ENCODE peak calls at places on chromosomes 2 and 18, in ten cellular contexts. U is AG09309, P is body of pancreas, M is gastrocnemius medialis, N is mucosa of descending colon, J is lung, Q is left lung, S is adrenal gland, A is PC-3, L is AG10803. Y is an unnamed sample.

GRCh38 chr2:227029706-227030105 is 134.3 kb downstream of the COL4A4 start:
- DNase-seq in P (no peak), S (no peak), N (no peak), U (no peak), Q (no peak), M (no peak), L (no peak), A (no peak), J (no peak), Y (no peak)

GRCh38 chr2:216695401-216695821 is at the start of gene IGFBP5:
- DNase-seq in J (peak), Q (peak), U (peak), N (peak), M (peak), A (peak), S (peak), L (peak), P (peak), Y (peak)

GRCh38 chr2:240392084-240392947 is 43.1 kb upstream of the GPC1 start:
- DNase-seq in S (peak), Q (peak), N (peak), M (peak), A (no peak), U (no peak), P (peak), L (peak), J (no peak), Y (no peak)

GRCh38 chr2:219436491-219436890 is 1.8 kb downstream of the SPEG start:
- DNase-seq in P (no peak), J (no peak), N (no peak), S (no peak), M (peak), A (no peak), U (no peak), Q (no peak), L (no peak), Y (no peak)

GRCh38 chr2:150282821-150283309 is 204.6 kb downstream of the RND3 start:
- DNase-seq in N (no peak), J (no peak), A (no peak), P (no peak), S (peak), Q (no peak), U (no peak), M (peak), L (peak), Y (no peak)

GRCh38 chr18:10661333-10661732 is 135.5 kb downstream of the NAPG start:
- DNase-seq in N (no peak), P (peak), S (no peak), A (no peak), U (no peak), J (no peak), M (no peak), L (peak), Q (no peak), Y (no peak)

GRCh38 chr2:175744000-175744399 is 258.1 kb downstream of the LNPK start:
- DNase-seq in N (no peak), Q (no peak), J (no peak), P (no peak), L (no peak), M (no peak), A (no peak), S (no peak), U (no peak), Y (no peak)

GRCh38 chr2:38716185-38716584 is 35.0 kb downstream of the SRSF7 start:
- DNase-seq in P (no peak), A (no peak), Q (no peak), M (no peak), N (no peak), S (no peak), U (peak), L (peak), J (peak), Y (no peak)

GRCh38 chr18:79756143-79756500 is 41.6 kb upstream of the KCNG2 start:
- DNase-seq in S (no peak), L (no peak), A (no peak), P (no peak), N (no peak), U (no peak), M (no peak), Q (peak), J (no peak), Y (no peak)

GRCh38 chr2:96251721-96252292 is 14.0 kb downstream of the TMEM127 start:
- DNase-seq in L (peak), Q (peak), S (peak), A (peak), P (peak), N (no peak), J (peak), U (peak), M (peak), Y (no peak)

GRCh38 chr2:216683846-216684245 is 11.5 kb downstream of the IGFBP5 start:
- DNase-seq in M (peak), N (no peak), P (peak), J (peak), Q (no peak), S (peak), U (peak), L (peak), A (no peak), Y (no peak)

GRCh38 chr2:239472220-239472775 is 71.5 kb upstream of the HDAC4 start:
- DNase-seq in A (no peak), J (no peak), P (no peak), L (no peak), M (no peak), S (peak), N (no peak), U (no peak), Q (peak), Y (no peak)

GRCh38 chr2:124985210-124985760 is 960.2 kb downstream of the CNTNAP5 start:
- DNase-seq in Q (no peak), N (no peak), L (no peak), S (no peak), A (peak), J (no peak), P (no peak), U (no peak), M (no peak), Y (no peak)

GRCh38 chr2:216775043-216775453 is 79.7 kb upstream of the IGFBP5 start:
- DNase-seq in N (no peak), M (peak), U (peak), L (peak), P (peak), Q (no peak), S (peak), A (peak), J (no peak), Y (no peak)

GRCh38 chr2:66446924-66447323 is 12.0 kb downstream of the MEIS1 start:
- DNase-seq in N (no peak), Q (no peak), A (no peak), J (no peak), S (no peak), M (no peak), L (peak), U (no peak), P (no peak), Y (no peak)

GRCh38 chr2:20506281-20506685 is 59.4 kb downstream of the RHOB start:
- DNase-seq in Q (peak), J (no peak), P (no peak), A (peak), U (no peak), S (no peak), L (peak), N (no peak), M (no peak), Y (no peak)

GRCh38 chr2:106581755-106582430 is 94.7 kb downstream of the CD8B2 start:
- DNase-seq in N (peak), Q (no peak), U (peak), A (peak), P (peak), S (peak), L (peak), M (no peak), J (no peak), Y (no peak)

GRCh38 chr2:8342407-8342806 is 339.4 kb upstream of the ID2 start:
- DNase-seq in M (no peak), S (no peak), J (no peak), U (no peak), Q (no peak), N (no peak), A (no peak), L (no peak), P (no peak), Y (no peak)

GRCh38 chr18:27921392-27921791 is 255.5 kb downstream of the CDH2 start:
- DNase-seq in M (no peak), L (no peak), Q (no peak), J (no peak), S (no peak), A (peak), U (no peak), N (no peak), P (no peak), Y (no peak)

GRCh38 chr2:199459286-199460100 is 1.8 kb upstream of the SATB2 start:
- DNase-seq in P (peak), N (peak), S (peak), M (peak), Q (peak), U (peak), L (peak), A (peak), J (peak), Y (peak)

GRCh38 chr2:127953849-127954248 is 68.1 kb upstream of the AMMECR1L start:
- DNase-seq in L (peak), J (no peak), A (no peak), Q (no peak), M (no peak), S (no peak), P (no peak), N (no peak), U (no peak), Y (no peak)

GRCh38 chr2:209663149-209663548 is 108.5 kb upstream of the UNC80 start:
- DNase-seq in P (no peak), A (peak), M (no peak), J (no peak), N (no peak), U (no peak), L (no peak), Q (no peak), S (peak), Y (peak)

GRCh38 chr2:1588994-1589611 is 155.2 kb downstream of the PXDN start:
- DNase-seq in Q (no peak), L (peak), A (no peak), P (no peak), J (no peak), M (no peak), S (no peak), N (no peak), U (no peak), Y (no peak)

GRCh38 chr2:122884889-122885288 is 1129.4 kb downstream of the TSN start:
- DNase-seq in S (no peak), L (no peak), U (no peak), M (no peak), N (no peak), P (no peak), Q (no peak), A (peak), J (no peak), Y (no peak)

GRCh38 chr2:239803764-239804111 is 221.4 kb downstream of the NDUFA10 start:
- DNase-seq in P (no peak), U (no peak), S (no peak), Q (no peak), J (no peak), M (no peak), A (no peak), N (no peak), L (no peak), Y (no peak)

GRCh38 chr18:48815182-48815520 is 135.6 kb downstream of the SMAD7 start:
- DNase-seq in L (no peak), M (no peak), Q (peak), N (no peak), S (no peak), J (no peak), P (no peak), U (no peak), A (no peak), Y (no peak)

GRCh38 chr2:120441744-120442471 is 96.0 kb downstream of the INHBB start:
- DNase-seq in A (peak), M (no peak), L (peak), J (peak), P (peak), N (peak), U (no peak), Q (peak), S (no peak), Y (peak)

GRCh38 chr2:48433682-48434081 is 96.3 kb upstream of the STON1 start:
- DNase-seq in S (peak), U (no peak), J (no peak), L (peak), Q (peak), A (no peak), N (no peak), M (peak), P (no peak), Y (no peak)

GRCh38 chr2:19673213-19673791 is 228.5 kb downstream of the TTC32 start:
- DNase-seq in U (no peak), A (peak), P (peak), Q (no peak), L (peak), M (no peak), S (no peak), J (no peak), N (no peak), Y (no peak)

GRCh38 chr18:45237639-45238038 is 377.6 kb upstream of the SLC14A2 start:
- DNase-seq in Q (no peak), J (no peak), L (no peak), N (no peak), A (no peak), P (no peak), U (no peak), M (no peak), S (no peak), Y (no peak)

GRCh38 chr2:109162999-109163398 is 34.0 kb downstream of the SH3RF3 start:
- DNase-seq in N (no peak), U (no peak), S (peak), M (peak), P (peak), Q (no peak), A (no peak), J (no peak), L (no peak), Y (no peak)

GRCh38 chr2:54331095-54331835 is 75.2 kb upstream of the TSPYL6 start:
- DNase-seq in L (no peak), J (no peak), Q (no peak), A (no peak), M (no peak), P (no peak), U (no peak), S (peak), N (peak), Y (no peak)

GRCh38 chr2:152047826-152048476 is 50.9 kb downstream of the CACNB4 start:
- DNase-seq in L (no peak), Q (no peak), N (no peak), S (no peak), M (no peak), U (no peak), P (no peak), A (peak), J (no peak), Y (no peak)
- TF ChIP-seq CTCF in L (peak), Q (no peak), N (no peak), S (no peak), M (no peak), U (peak), P (no peak), A (peak), J (no peak), Y (no peak)

GRCh38 chr18:26225022-26225693 is 1.1 kb upstream of the TAF4B start:
- DNase-seq in M (no peak), S (no peak), N (no peak), A (no peak), Q (no peak), J (no peak), P (no peak), U (no peak), L (no peak), Y (no peak)
- H3K4me3 ChIP-seq in M (no peak), S (no peak), N (no peak), A (peak), Q (peak), J (no peak), P (no peak), U (no peak), L (no peak), Y (no peak)

GRCh38 chr2:24743914-24744313 is 49.3 kb downstream of the PTRHD1 start:
- DNase-seq in A (no peak), J (no peak), Q (no peak), S (no peak), U (no peak), L (no peak), M (no peak), P (no peak), N (no peak), Y (no peak)

GRCh38 chr2:24734741-24735140 is 58.5 kb downstream of the PTRHD1 start:
- DNase-seq in J (no peak), N (no peak), L (no peak), A (no peak), U (no peak), S (no peak), P (no peak), Q (no peak), M (no peak), Y (no peak)

GRCh38 chr2:24740142-24740541 is 53.0 kb downstream of the PTRHD1 start:
- DNase-seq in J (no peak), M (no peak), L (no peak), U (no peak), P (no peak), N (no peak), Q (no peak), S (no peak), A (no peak), Y (no peak)

GRCh38 chr2:24739355-24740025 is 53.7 kb downstream of the PTRHD1 start:
- DNase-seq in L (no peak), P (no peak), A (peak), S (no peak), U (no peak), M (no peak), J (no peak), Q (no peak), N (no peak), Y (no peak)
- TF ChIP-seq CTCF in L (no peak), P (no peak), A (no peak), S (no peak), U (no peak), M (no peak), J (no peak), Q (no peak), N (no peak), Y (no peak)

DNA sequence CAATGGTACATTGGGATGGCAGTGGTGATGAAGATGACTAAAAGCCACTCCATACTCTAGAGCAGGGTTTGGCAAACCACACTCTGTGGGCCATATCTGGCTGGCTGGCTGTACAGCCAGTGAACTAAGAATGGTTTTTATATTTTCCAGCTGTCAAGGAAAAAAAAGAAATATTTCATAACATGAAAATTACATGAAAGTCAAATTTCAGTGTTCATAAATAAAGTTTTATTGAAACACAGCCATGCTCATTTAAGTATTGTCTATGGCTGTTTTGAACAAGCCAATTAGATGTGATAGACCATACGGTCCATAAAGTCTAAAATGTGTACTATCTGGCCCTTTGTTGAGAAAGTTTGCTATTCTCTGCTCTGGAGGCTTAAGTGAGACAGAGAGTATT is 1.5 kb downstream of the TTC21B start:
- DNase-seq in S (no peak), M (no peak), P (no peak), N (no peak), A (no peak), J (no peak), L (no peak), Q (no peak), U (no peak), Y (no peak)
- H3K4me3 ChIP-seq in S (no peak), M (no peak), P (no peak), N (no peak), A (peak), J (no peak), L (no peak), Q (no peak), U (peak), Y (peak)

DNA sequence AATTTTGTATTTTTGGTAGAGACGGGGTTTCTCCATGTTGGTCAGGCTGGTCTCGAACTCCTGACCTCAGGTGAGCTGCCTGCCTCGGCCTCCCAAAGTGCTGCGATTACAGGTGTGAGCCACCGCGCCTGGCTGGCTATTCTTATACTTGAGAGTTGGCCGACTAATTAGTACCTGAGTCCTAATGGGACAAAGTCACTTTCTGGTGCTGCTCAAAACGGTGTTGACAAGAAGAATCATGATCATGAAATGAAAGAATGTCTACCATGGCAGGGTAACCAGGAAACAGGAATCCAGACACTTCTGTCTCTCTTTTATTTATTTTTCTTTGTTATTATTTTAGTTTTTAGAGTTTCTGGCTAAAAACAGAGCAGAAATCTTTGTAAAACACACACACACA is 54.7 kb upstream of the RAB6D start:
- DNase-seq in M (no peak), N (no peak), Q (no peak), S (no peak), L (no peak), A (no peak), P (no peak), U (no peak), J (no peak), Y (no peak)
- TF ChIP-seq CTCF in M (no peak), N (no peak), Q (no peak), S (no peak), L (no peak), A (no peak), P (no peak), U (no peak), J (no peak), Y (no peak)

DNA sequence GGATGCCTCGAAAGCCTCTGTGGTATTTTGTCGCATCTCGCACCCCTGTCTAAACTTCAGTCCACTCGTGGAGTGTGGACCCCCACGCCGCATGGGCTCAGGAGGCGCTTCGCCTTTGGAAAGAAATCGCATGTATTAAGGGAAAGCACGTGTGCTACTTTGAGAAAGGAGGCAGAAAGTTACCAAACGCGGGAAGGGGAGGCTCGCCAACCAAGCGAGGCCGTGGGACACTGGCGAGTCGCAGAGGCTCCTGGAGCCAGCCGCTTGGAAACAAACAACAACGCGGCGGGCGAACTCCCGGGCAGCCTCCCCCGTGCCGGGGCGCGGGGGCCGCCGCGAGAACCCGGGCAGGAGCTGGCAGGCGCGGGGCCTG is 455 bp upstream of the AGAP1 start:
- DNase-seq in S (no peak), J (no peak), U (no peak), A (no peak), Q (no peak), L (no peak), N (no peak), M (no peak), P (no peak), Y (no peak)
- H3K4me3 ChIP-seq in S (no peak), J (peak), U (peak), A (peak), Q (peak), L (peak), N (peak), M (peak), P (peak), Y (peak)

GRCh38 chr2:44582363-44583008 is 220.7 kb downstream of the CAMKMT start:
- DNase-seq in S (no peak), Q (no peak), L (peak), J (no peak), M (no peak), A (peak), U (peak), P (no peak), N (no peak), Y (no peak)
- TF ChIP-seq CTCF in S (no peak), Q (no peak), L (no peak), J (no peak), M (no peak), A (no peak), U (no peak), P (no peak), N (no peak), Y (no peak)

GRCh38 chr2:217857624-217858506 is 144.9 kb downstream of the TNS1 start:
- DNase-seq in M (peak), N (no peak), Q (no peak), S (no peak), A (no peak), J (no peak), L (no peak), U (no peak), P (no peak), Y (no peak)
- H3K4me3 ChIP-seq in M (peak), N (no peak), Q (peak), S (no peak), A (no peak), J (no peak), L (peak), U (no peak), P (no peak), Y (no peak)

GRCh38 chr2:230384986-230385385 is 31.0 kb upstream of the SP100 start:
- DNase-seq in L (no peak), N (no peak), S (no peak), J (no peak), A (no peak), U (no peak), Q (no peak), P (no peak), M (no peak), Y (no peak)

GRCh38 chr2:230382108-230382507 is 33.9 kb upstream of the SP100 start:
- DNase-seq in L (no peak), M (no peak), J (no peak), Q (no peak), N (no peak), P (no peak), U (no peak), A (no peak), S (no peak), Y (no peak)

DNA sequence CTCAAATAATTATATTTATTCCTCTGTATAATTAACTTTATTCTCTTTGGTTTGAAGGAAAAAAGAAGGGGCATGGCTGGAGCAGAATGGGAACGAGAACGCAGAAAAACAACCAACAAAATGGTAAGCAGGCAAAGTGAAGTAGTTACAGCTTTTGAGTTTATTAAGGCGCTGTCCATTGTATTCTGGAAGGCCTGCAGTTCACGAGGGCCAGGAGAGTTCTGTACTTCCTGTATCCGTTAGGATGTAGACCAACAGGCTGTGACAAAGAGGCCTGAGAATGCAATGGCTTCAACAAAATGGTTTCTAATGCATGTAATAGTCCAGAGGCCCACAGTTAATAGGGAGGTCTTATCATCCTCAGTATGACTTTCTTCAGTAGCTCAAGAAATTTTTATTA is 32.5 kb upstream of the SP100 start:
- DNase-seq in P (no peak), J (no peak), U (no peak), Q (no peak), L (no peak), A (no peak), M (no peak), N (no peak), S (no peak), Y (no peak)
- TF ChIP-seq CTCF in P (no peak), J (no peak), U (no peak), Q (no peak), L (no peak), A (no peak), M (no peak), N (no peak), S (no peak), Y (no peak)

Y was measured in dorsolateral prefrontal cortex.